ENCODE peak calls at places on chromosomes 12 and 14, in four cellular contexts. Z, V, Y and B are unnamed samples.

GRCh38 chr14:72708708-72709475 is 185.0 kb downstream of the DPF3 start:
- DNase-seq in Z (no peak), Y (no peak), V (no peak), B (no peak)

GRCh38 chr14:56161658-56162057 is 43.4 kb downstream of the PELI2 start:
- DNase-seq in V (no peak), Y (no peak), Z (no peak), B (no peak)

GRCh38 chr14:105206873-105207272 is 25.8 kb upstream of the NUDT14 start:
- DNase-seq in V (no peak), Z (no peak), Y (peak), B (no peak)

GRCh38 chr14:71856199-71856919 is 75.9 kb upstream of the RGS6 start:
- DNase-seq in Z (no peak), V (no peak), Y (no peak), B (peak)

GRCh38 chr12:26195641-26196423 is 459 bp downstream of the SSPN start:
- DNase-seq in Z (no peak), V (peak), Y (no peak), B (no peak)

GRCh38 chr14:21807975-21808374 is 134.4 kb upstream of the OR4E1 start:
- DNase-seq in Z (no peak), Y (no peak), V (no peak), B (no peak)

GRCh38 chr12:25694072-25694471 is 141.0 kb upstream of the LMNTD1 start:
- DNase-seq in Z (peak), Y (no peak), V (peak), B (no peak)

GRCh38 chr12:26319511-26319910 is 124.1 kb downstream of the SSPN start:
- DNase-seq in Z (peak), Y (no peak), V (peak), B (no peak)

GRCh38 chr12:80636832-80637231 is 70.6 kb upstream of the MYF6 start:
- DNase-seq in V (no peak), Y (no peak), Z (no peak), B (no peak)

GRCh38 chr14:55094630-55095157 is 34.4 kb upstream of the LGALS3 start:
- DNase-seq in Y (no peak), V (peak), Z (no peak), B (no peak)

GRCh38 chr12:127712561-127712960 is 554.4 kb upstream of the TMEM132C start:
- DNase-seq in Z (no peak), Y (no peak), V (no peak), B (no peak)

GRCh38 chr14:78836777-78837176 is 666.6 kb downstream of the NRXN3 start:
- DNase-seq in V (peak), Z (peak), Y (peak), B (peak)

GRCh38 chr14:81435048-81435577 is 35.0 kb upstream of the STON2 start:
- DNase-seq in V (no peak), Z (no peak), Y (no peak), B (no peak)
- H3K9ac ChIP-seq in V (no peak), Z (peak), Y (peak), B (no peak)

DNA sequence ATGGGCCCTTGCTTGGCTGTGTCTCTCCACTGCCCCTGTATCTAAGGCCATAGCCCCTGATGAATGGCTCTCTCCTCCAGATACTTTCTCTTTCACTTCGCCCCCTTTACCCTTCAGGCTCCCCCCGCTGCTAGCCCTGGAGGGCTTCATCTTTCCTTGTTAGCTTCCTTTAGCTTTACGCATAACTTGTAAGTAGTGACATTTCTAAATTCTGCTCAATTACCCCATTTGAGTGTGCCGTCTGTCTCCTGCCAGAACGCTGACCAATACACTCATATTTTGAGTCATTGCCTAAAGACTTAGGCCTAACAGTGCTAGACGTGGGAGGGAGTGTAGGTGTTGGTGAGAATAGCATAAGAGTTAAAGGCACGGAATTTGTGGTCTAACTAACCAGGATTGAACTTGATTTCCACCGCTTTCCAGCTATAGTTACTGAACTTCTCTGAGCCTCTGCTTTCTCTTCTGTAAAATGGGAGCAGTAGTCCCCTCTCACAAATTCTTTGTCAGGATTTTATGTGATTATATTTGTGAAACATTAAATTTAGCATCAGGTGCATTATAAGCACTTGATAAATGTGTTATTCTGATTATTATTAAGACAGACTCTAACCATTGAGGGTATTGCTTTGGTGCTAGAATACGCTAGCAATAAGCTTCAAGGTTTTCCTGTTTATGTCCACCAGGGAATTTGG is 129.3 kb downstream of the ZFP36L1 start:
- DNase-seq in V (peak), Y (no peak), Z (no peak), B (peak)
- TF ChIP-seq BHLHE40 in V (peak), Y (no peak), Z (no peak), B (peak)

DNA sequence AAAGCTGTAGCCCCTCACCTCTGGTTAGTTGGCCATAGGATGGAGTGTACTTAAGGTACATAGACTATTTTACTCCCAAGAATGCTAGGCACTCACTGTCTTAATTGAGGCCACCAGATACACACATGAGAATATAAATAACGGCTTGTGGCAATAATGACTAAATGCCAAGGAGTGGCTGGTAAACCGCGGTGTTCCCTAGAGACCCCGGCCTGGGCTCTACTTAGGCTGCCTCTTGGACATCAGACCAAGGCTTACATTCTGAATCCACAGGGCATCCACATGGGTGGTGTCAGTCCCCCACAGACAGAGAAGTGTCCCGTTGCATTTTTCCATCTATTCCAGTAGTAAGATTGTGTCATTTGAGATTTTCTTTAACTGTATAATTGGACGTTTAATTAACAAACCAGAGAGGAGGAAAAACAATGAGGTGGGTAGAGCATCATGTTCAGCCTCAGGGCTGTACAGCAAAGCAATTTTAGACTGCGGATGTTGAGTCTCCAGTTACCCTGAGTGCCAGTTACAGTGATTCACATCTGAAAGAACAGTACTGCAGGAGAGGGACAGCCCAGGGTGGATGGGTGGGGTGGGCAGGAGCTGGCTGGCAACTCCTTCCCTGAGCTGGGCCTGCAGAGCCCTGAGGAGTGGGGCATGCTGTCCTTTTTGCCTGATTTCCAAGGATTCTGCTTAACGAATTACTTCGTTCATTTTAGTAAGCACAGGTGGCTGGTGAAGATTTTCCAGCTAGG is 20.5 kb downstream of the CKB start:
- DNase-seq in Y (no peak), V (no peak), Z (no peak), B (no peak)
- H3K9ac ChIP-seq in Y (no peak), V (no peak), Z (no peak), B (no peak)

DNA sequence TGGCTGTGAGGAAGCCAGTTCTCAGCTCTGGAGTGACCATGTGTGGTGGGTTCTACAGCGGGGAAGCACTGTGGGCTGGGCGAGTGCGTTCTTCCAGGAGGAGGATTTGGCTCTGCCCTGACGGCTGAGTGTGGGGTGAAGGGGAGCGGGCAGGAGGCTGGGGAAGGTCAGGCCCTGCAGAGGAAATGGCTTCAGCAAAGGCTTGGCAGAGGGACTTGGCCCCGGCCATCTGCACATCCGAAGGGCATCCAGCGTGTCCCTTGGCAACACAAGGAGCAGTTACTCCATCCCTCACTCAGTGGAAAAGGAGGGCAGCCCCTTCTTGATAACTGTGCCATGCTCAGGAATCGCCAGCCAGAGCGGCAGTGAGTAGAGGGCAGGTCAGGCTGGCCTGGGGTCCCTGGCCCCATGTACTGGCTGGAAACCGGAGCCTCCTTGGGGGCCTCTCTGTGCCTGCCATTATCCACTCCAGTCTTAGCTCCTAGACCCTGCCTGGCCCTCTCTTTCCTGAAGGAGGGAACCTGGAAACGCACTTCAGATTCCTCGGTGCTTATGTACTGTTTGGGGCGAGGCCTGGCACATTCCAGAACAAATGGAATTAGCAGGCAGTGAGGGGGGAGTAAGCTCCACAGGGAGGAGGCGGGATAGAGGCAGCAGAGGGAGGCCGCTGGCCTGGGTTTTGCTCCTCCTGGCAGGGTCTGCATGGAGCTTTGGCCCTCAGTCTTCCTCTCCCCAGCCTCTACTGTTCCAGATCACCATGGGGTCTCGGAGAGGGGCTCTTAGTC is 133.6 kb upstream of the NCOR2 start:
- DNase-seq in Y (no peak), Z (no peak), V (peak), B (no peak)
- TF ChIP-seq BHLHE40 in Y (no peak), Z (no peak), V (no peak), B (no peak)

DNA sequence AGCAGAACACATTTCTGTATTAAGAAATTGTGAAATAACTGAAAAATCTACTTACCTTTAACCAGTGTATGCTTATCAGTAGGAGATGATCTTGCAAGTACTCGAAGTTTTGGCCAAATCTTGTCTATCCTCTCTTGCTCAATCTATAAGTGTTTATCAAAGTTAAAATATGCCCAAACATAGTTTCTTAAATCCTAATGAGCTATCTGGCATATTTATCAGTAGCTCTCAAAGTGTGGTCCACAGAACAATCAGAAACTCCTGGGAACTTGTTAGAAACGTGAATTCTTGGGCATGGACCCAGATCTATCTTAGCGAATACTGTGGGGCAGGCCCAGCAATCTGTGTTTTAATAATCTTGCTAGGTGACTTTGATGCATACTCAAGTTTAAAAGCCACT is 84.5 kb upstream of the POC1B start:
- DNase-seq in Z (no peak), Y (no peak), V (no peak), B (no peak)
- H3K9ac ChIP-seq in Z (no peak), Y (no peak), V (no peak), B (no peak)

GRCh38 chr12:2180737-2181082 is 127.9 kb downstream of the CACNA1C start:
- DNase-seq in Z (no peak), Y (no peak), V (no peak), B (no peak)
- TF ChIP-seq BHLHE40 in Z (no peak), Y (no peak), V (no peak), B (no peak)

DNA sequence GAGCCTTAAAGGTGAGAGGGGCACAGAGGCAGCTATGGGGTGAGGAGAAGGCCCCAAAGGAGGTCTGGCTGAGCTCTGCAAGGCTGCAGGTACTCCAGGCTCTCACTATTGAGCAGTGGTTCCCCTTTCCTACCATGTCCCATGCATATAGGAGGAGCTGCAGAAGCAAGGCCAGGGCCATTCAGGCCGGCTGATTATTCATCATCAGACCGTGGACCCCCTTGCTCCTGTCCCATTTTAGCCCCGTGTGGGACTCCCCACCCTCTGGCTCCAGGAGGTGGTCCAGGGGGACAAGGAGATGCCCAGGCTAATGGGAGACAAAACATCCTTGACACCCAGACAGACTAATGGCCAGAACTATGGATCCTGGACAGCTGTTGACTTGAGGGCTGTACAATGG is 3.1 kb downstream of the GPD1 start:
- DNase-seq in Y (no peak), Z (no peak), V (no peak), B (no peak)
- H3K9ac ChIP-seq in Y (no peak), Z (no peak), V (no peak), B (no peak)

GRCh38 chr12:109711596-109712461 is 1.8 kb upstream of the FAM222A start:
- DNase-seq in V (no peak), Y (peak), Z (peak), B (no peak)
- TF ChIP-seq BHLHE40 in V (no peak), Y (no peak), Z (no peak), B (no peak)

GRCh38 chr12:130124106-130124505 is 38.2 kb upstream of the FZD10 start:
- DNase-seq in Y (no peak), Z (no peak), V (no peak), B (no peak)
- H3K9ac ChIP-seq in Y (no peak), Z (no peak), V (no peak), B (no peak)